ENCODE peak calls at places on chromosomes 13 and 19, in six cellular contexts. One of them, this sample, is unnamed.

GRCh38 chr19:14517446-14517839 is 754 bp downstream of the DNAJB1 start:
- DNase-seq in pancreas: peak; percentile 87
- DNase-seq in colonic mucosa: no peak
- DNase-seq in fibroblast of mammary gland: no peak
- DNase-seq in activated CD4-positive, alpha-beta T cell treated with anti-CD3 and anti-CD28 coated beads for 1 hour: no peak
- DNase-seq in ELR: peak; percentile 49
- DNase-seq in this sample: no peak

GRCh38 chr19:52922841-52923781 is at the start of gene ZNF888:
- DNase-seq in ELR: peak; percentile 88
- DNase-seq in pancreas: peak; percentile 95
- DNase-seq in fibroblast of mammary gland: peak; percentile 75
- DNase-seq in colonic mucosa: peak; percentile 96
- DNase-seq in activated CD4-positive, alpha-beta T cell treated with anti-CD3 and anti-CD28 coated beads for 1 hour: peak; percentile 68
- DNase-seq in this sample: peak; percentile 59

GRCh38 chr19:45215391-45216191 is 29.6 kb downstream of the EXOC3L2 start:
- DNase-seq in colonic mucosa: no peak
- DNase-seq in fibroblast of mammary gland: no peak
- DNase-seq in pancreas: peak; percentile 85
- DNase-seq in ELR: no peak
- DNase-seq in activated CD4-positive, alpha-beta T cell treated with anti-CD3 and anti-CD28 coated beads for 1 hour: no peak
- DNase-seq in this sample: no peak

GRCh38 chr19:6020972-6021805 is 43.2 kb upstream of the RANBP3 start:
- DNase-seq in pancreas: peak; percentile 66
- DNase-seq in colonic mucosa: no peak
- DNase-seq in fibroblast of mammary gland: no peak
- DNase-seq in ELR: no peak
- DNase-seq in activated CD4-positive, alpha-beta T cell treated with anti-CD3 and anti-CD28 coated beads for 1 hour: no peak
- DNase-seq in this sample: no peak

GRCh38 chr13:76861859-76862258 is 24.3 kb downstream of the KCTD12 start:
- DNase-seq in fibroblast of mammary gland: no peak
- DNase-seq in pancreas: no peak
- DNase-seq in colonic mucosa: no peak
- DNase-seq in ELR: no peak
- DNase-seq in activated CD4-positive, alpha-beta T cell treated with anti-CD3 and anti-CD28 coated beads for 1 hour: no peak
- DNase-seq in this sample: no peak

GRCh38 chr19:1079566-1080111 is 12.7 kb downstream of the ARHGAP45 start:
- DNase-seq in colonic mucosa: peak; percentile 39
- DNase-seq in activated CD4-positive, alpha-beta T cell treated with anti-CD3 and anti-CD28 coated beads for 1 hour: no peak
- DNase-seq in ELR: no peak
- DNase-seq in fibroblast of mammary gland: no peak
- DNase-seq in pancreas: peak; percentile 78
- DNase-seq in this sample: no peak

GRCh38 chr19:17026041-17026658 is 460 bp downstream of the CPAMD8 start:
- DNase-seq in ELR: no peak
- DNase-seq in activated CD4-positive, alpha-beta T cell treated with anti-CD3 and anti-CD28 coated beads for 1 hour: no peak
- DNase-seq in pancreas: no peak
- DNase-seq in colonic mucosa: no peak
- DNase-seq in fibroblast of mammary gland: no peak
- DNase-seq in this sample: no peak

GRCh38 chr13:96141032-96141431 is 51.1 kb downstream of the HS6ST3 start:
- DNase-seq in pancreas: no peak
- DNase-seq in colonic mucosa: no peak
- DNase-seq in ELR: peak; percentile 46
- DNase-seq in activated CD4-positive, alpha-beta T cell treated with anti-CD3 and anti-CD28 coated beads for 1 hour: no peak
- DNase-seq in fibroblast of mammary gland: peak; percentile 48
- DNase-seq in this sample: no peak

GRCh38 chr19:14674764-14675163 is at the start of gene ADGRE3:
- DNase-seq in activated CD4-positive, alpha-beta T cell treated with anti-CD3 and anti-CD28 coated beads for 1 hour: no peak
- DNase-seq in fibroblast of mammary gland: peak; percentile 5
- DNase-seq in ELR: no peak
- DNase-seq in pancreas: no peak
- DNase-seq in colonic mucosa: no peak
- DNase-seq in this sample: no peak

GRCh38 chr13:75985132-75985531 is 349.0 kb downstream of the LMO7 start:
- DNase-seq in colonic mucosa: no peak
- DNase-seq in pancreas: no peak
- DNase-seq in activated CD4-positive, alpha-beta T cell treated with anti-CD3 and anti-CD28 coated beads for 1 hour: no peak
- DNase-seq in fibroblast of mammary gland: no peak
- DNase-seq in ELR: no peak
- DNase-seq in this sample: no peak